ENCODE peak calls at places on chromosome 20, in four cellular contexts. Y is T-helper 1 cell, N is occipital lobe, M is cardiac fibroblast. X is an unnamed sample.
A peak's percentile ranks its signal among the peaks of the same experiment; 100 is the strongest.

GRCh38 chr20:61650912-61651733 is 399.1 kb downstream of the CDH4 start:
- DNase-seq in M (no peak), Y (no peak), N (no peak), X (no peak)

GRCh38 chr20:32823078-32823477 is 3.3 kb downstream of the MAPRE1 start:
- DNase-seq in N (no peak), Y (no peak), M (peak; percentile 71), X (no peak)

GRCh38 chr20:59273699-59274380 is 26.6 kb upstream of the EDN3 start:
- DNase-seq in M (no peak), N (no peak), Y (no peak), X (no peak)

GRCh38 chr20:63655249-63655648 is 2.0 kb upstream of the STMN3 start:
- DNase-seq in Y (no peak), M (no peak), N (no peak), X (no peak)

GRCh38 chr20:33531047-33531877 is 41.4 kb downstream of the CBFA2T2 start:
- DNase-seq in Y (no peak), M (peak; percentile 51), N (no peak), X (no peak)

GRCh38 chr20:32449890-32450401 is 91.8 kb downstream of the ASXL1 start:
- DNase-seq in Y (no peak), M (no peak), N (no peak), X (no peak)

GRCh38 chr20:49724637-49725606 is 11.2 kb upstream of the B4GALT5 start:
- DNase-seq in M (peak; percentile 78), Y (no peak), N (no peak), X (no peak)

GRCh38 chr20:62516345-62516744 is 40.5 kb upstream of the GATA5 start:
- DNase-seq in M (no peak), Y (no peak), N (no peak), X (no peak)

GRCh38 chr20:17957505-17958325 is 10.9 kb downstream of the SNX5 start:
- DNase-seq in Y (no peak), M (no peak), N (no peak), X (no peak)

X was measured in anterior cingulate cortex.